ENCODE peak calls at places on chromosome 12, in six cellular contexts. A is NCI-H510A treated with DMSO at 0.1 percent for 48 hours, C is T-helper 2 cell, Y is lung, I is EL, X is T1000. L is an unnamed sample.

GRCh38 chr12:65902504-65902903 is 78.2 kb downstream of the HMGA2 start:
- DNase-seq in X (no peak), I (peak), C (no peak), A (no peak), Y (no peak), L (no peak)

GRCh38 chr12:105977256-105978051 is 161.3 kb downstream of the NUAK1 start:
- DNase-seq in A (no peak), X (no peak), I (peak), C (no peak), Y (no peak), L (no peak)

GRCh38 chr12:3752096-3752709 is 706 bp downstream of the CRACR2A start:
- DNase-seq in C (peak), A (no peak), I (peak), X (no peak), Y (peak), L (peak)

GRCh38 chr12:37666069-37666781 is 650.3 kb upstream of the ALG10B start:
- DNase-seq in C (no peak), Y (no peak), X (no peak), I (no peak), A (no peak), L (no peak)

GRCh38 chr12:55899035-55899434 is 28.7 kb downstream of the PYM1 start:
- DNase-seq in Y (no peak), I (peak), A (no peak), X (no peak), C (no peak), L (no peak)

GRCh38 chr12:60849723-60850122 is 1253.9 kb downstream of the SLC16A7 start:
- DNase-seq in C (no peak), X (no peak), Y (no peak), A (no peak), I (no peak), L (no peak)

GRCh38 chr12:13196302-13196921 is at the start of gene EMP1:
- DNase-seq in A (no peak), X (peak), Y (peak), C (peak), I (peak), L (peak)

GRCh38 chr12:112846619-112847018 is 55.1 kb downstream of the RPH3A start:
- DNase-seq in Y (no peak), I (no peak), A (no peak), C (no peak), X (no peak), L (no peak)

GRCh38 chr12:124833693-124834122 is 30.0 kb downstream of the SCARB1 start:
- DNase-seq in A (peak), I (no peak), C (no peak), X (no peak), Y (no peak), L (no peak)

GRCh38 chr12:104656921-104657320 is 200.2 kb downstream of the CHST11 start:
- DNase-seq in X (no peak), C (no peak), Y (no peak), I (no peak), A (peak), L (no peak)

GRCh38 chr12:57993030-57993429 is 51.7 kb downstream of the ATP23 start:
- DNase-seq in Y (no peak), I (no peak), A (peak), C (no peak), X (no peak), L (no peak)

GRCh38 chr12:49921936-49922335 is 18.2 kb upstream of the FAIM2 start:
- DNase-seq in A (no peak), X (no peak), I (no peak), Y (no peak), C (no peak), L (no peak)

GRCh38 chr12:131051155-131051473 is 97.4 kb downstream of the ADGRD1 start:
- DNase-seq in I (no peak), Y (no peak), C (no peak), X (no peak), A (no peak), L (no peak)

GRCh38 chr12:30877110-30877875 is 49.3 kb upstream of the TSPAN11 start:
- DNase-seq in Y (peak), A (peak), X (no peak), C (no peak), I (no peak), L (no peak)

GRCh38 chr12:65958456-65958855 is 134.2 kb downstream of the HMGA2 start:
- DNase-seq in A (peak), C (no peak), Y (no peak), X (no peak), I (no peak), L (no peak)

GRCh38 chr12:58920956-58921861 is 905 bp upstream of the LRIG3 start:
- DNase-seq in A (no peak), I (no peak), X (no peak), Y (no peak), C (no peak), L (no peak)

GRCh38 chr12:113057565-113058485 is 1.3 kb downstream of the DTX1 start:
- DNase-seq in Y (no peak), X (no peak), C (no peak), I (no peak), A (no peak), L (no peak)

GRCh38 chr12:60501124-60501729 is 905.4 kb downstream of the SLC16A7 start:
- DNase-seq in I (peak), Y (no peak), C (no peak), A (no peak), X (no peak), L (no peak)

GRCh38 chr12:107288414-107289125 is 195.2 kb upstream of the CRY1 start:
- DNase-seq in X (no peak), C (no peak), I (no peak), Y (no peak), A (no peak), L (no peak)

GRCh38 chr12:104223599-104224168 is 8.1 kb downstream of the TXNRD1 start:
- DNase-seq in Y (no peak), A (no peak), C (no peak), X (no peak), I (no peak), L (no peak)

GRCh38 chr12:127810026-127810425 is 456.9 kb upstream of the TMEM132C start:
- DNase-seq in C (no peak), I (peak), X (peak), A (no peak), Y (no peak), L (no peak)